ENCODE peak calls at places on chromosomes 7 and 10, in five cellular contexts. P is body of pancreas; R is PC-3; J is brain microvascular endothelial cell; N is CD8-positive, alpha-beta memory T cell. I is an unnamed sample.

GRCh38 chr7:130363156-130363847 is 17.0 kb upstream of the CPA1 start:
- DNase-seq in N (no peak), R (peak), J (peak), P (no peak), I (no peak)

GRCh38 chr10:97726636-97727178 is 10.2 kb upstream of the ZFYVE27 start:
- DNase-seq in J (peak), R (peak), N (no peak), P (no peak), I (no peak)

GRCh38 chr10:12726971-12727831 is 274.3 kb downstream of the CCDC3 start:
- DNase-seq in P (no peak), R (no peak), J (no peak), N (no peak), I (no peak)

GRCh38 chr7:126589068-126589684 is 663.6 kb downstream of the GRM8 start:
- DNase-seq in P (no peak), R (no peak), J (no peak), N (no peak), I (no peak)

GRCh38 chr10:58054881-58055280 is 212.8 kb downstream of the IPMK start:
- DNase-seq in P (no peak), J (no peak), R (no peak), N (no peak), I (no peak)

GRCh38 chr7:117041007-117041406 is 87.7 kb downstream of the ST7 start:
- DNase-seq in P (no peak), N (no peak), J (peak), R (no peak), I (no peak)

GRCh38 chr10:119325131-119325530 is 117.8 kb downstream of the GRK5 start:
- DNase-seq in R (no peak), P (no peak), N (no peak), J (no peak), I (no peak)

GRCh38 chr7:105198223-105198622 is 184.2 kb downstream of the KMT2E start:
- DNase-seq in P (no peak), R (peak), J (peak), N (no peak), I (no peak)

GRCh38 chr10:97207756-97208346 is 22.1 kb upstream of the SLIT1 start:
- DNase-seq in R (no peak), P (no peak), N (no peak), J (no peak), I (no peak)

GRCh38 chr10:94225589-94225988 is 137.2 kb downstream of the NOC3L start:
- DNase-seq in R (peak), P (no peak), N (no peak), J (no peak), I (no peak)

GRCh38 chr10:62037890-62038608 is 136.6 kb downstream of the ARID5B start:
- DNase-seq in R (peak), N (no peak), P (no peak), J (no peak), I (no peak)

GRCh38 chr10:133087679-133088523 is at the start of gene ADGRA1:
- DNase-seq in J (no peak), R (no peak), N (no peak), P (no peak), I (no peak)

GRCh38 chr7:130208511-130208910 is 851 bp downstream of the SSMEM1 start:
- DNase-seq in N (no peak), P (no peak), R (no peak), J (no peak), I (no peak)

GRCh38 chr10:31062856-31063255 is 31.2 kb upstream of the ZNF438 start:
- DNase-seq in P (no peak), R (no peak), J (no peak), N (no peak), I (no peak)

GRCh38 chr10:97138174-97138573 is 47.6 kb downstream of the SLIT1 start:
- DNase-seq in N (no peak), J (no peak), R (peak), P (no peak), I (no peak)

GRCh38 chr7:103540986-103541385 is 95.0 kb upstream of the SLC26A5 start:
- DNase-seq in R (no peak), N (no peak), J (no peak), P (peak), I (no peak)

GRCh38 chr10:6402960-6403359 is 177.1 kb downstream of the PRKCQ start:
- DNase-seq in R (no peak), J (no peak), P (no peak), N (no peak), I (no peak)

GRCh38 chr10:132551093-132551807 is 13.7 kb downstream of the INPP5A start:
- DNase-seq in J (no peak), R (no peak), P (no peak), N (no peak), I (no peak)

GRCh38 chr10:32446701-32447406 is 914 bp downstream of the CCDC7 start:
- DNase-seq in P (no peak), J (no peak), N (no peak), R (no peak), I (no peak)

GRCh38 chr7:30988346-30989005 is 24.7 kb downstream of the GHRHR start:
- DNase-seq in R (peak), J (no peak), N (no peak), P (peak), I (no peak)

GRCh38 chr7:151309306-151309705 is 32.3 kb upstream of the NUB1 start:
- DNase-seq in N (no peak), P (no peak), J (no peak), R (no peak), I (no peak)

GRCh38 chr7:91127974-91128373 is 136.3 kb upstream of the FZD1 start:
- DNase-seq in P (no peak), J (no peak), R (no peak), N (no peak), I (no peak)

GRCh38 chr7:30997316-30997715 is 33.6 kb downstream of the GHRHR start:
- DNase-seq in P (no peak), J (peak), R (no peak), N (no peak), I (no peak)

GRCh38 chr10:70363292-70363691 is 19.1 kb downstream of the LRRC20 start:
- DNase-seq in J (no peak), R (no peak), P (no peak), N (no peak), I (no peak)

GRCh38 chr7:354597-355470 is 64.9 kb downstream of the FOXL3 start:
- DNase-seq in J (no peak), N (no peak), R (no peak), P (no peak), I (no peak)

GRCh38 chr10:34804306-34804705 is 10.8 kb downstream of the PARD3 start:
- DNase-seq in P (no peak), R (peak), J (no peak), N (no peak), I (no peak)

GRCh38 chr7:129805086-129805719 is 147.6 kb downstream of the UBE2H start:
- DNase-seq in R (no peak), N (no peak), J (no peak), P (peak), I (no peak)

GRCh38 chr10:108469940-108470339 is 1305.4 kb upstream of the SORCS1 start:
- DNase-seq in P (no peak), R (no peak), N (no peak), J (no peak), I (no peak)

GRCh38 chr7:3408814-3409595 is 108.0 kb downstream of the SDK1 start:
- DNase-seq in N (no peak), J (peak), R (no peak), P (no peak), I (no peak)

GRCh38 chr7:95045236-95045923 is 138.0 kb downstream of the PPP1R9A start:
- DNase-seq in J (peak), N (no peak), P (peak), R (peak), I (no peak)

GRCh38 chr7:7956531-7957221 is 11.9 kb upstream of the GLCCI1 start:
- DNase-seq in J (no peak), R (peak), N (no peak), P (no peak), I (no peak)

GRCh38 chr10:107727762-107728317 is 563.3 kb upstream of the SORCS1 start:
- DNase-seq in J (no peak), R (peak), N (no peak), P (no peak), I (no peak)

DNA sequence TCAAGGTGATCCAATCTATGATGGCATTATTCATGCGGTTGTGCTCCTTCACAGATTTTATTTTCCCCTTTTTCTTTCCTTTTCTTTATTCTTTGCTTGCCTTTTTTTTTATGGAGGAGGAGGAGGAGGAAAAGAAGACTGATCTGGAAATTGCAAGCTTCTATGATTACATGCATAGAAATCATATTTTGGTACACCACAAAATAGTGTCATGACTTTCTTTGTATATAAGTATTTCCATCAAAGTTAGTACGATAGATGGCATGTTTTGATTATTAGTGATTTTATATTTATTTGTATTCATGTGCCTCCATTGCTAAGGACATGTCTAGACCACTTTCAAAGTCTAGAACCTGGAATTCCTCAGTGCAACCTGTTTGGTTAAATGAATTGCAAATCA is 212.8 kb downstream of the CHRM2 start:
- DNase-seq in R (no peak), N (no peak), J (no peak), P (no peak), I (no peak)
- H3K27ac ChIP-seq in R (no peak), N (no peak), J (peak), P (no peak), I (no peak)

DNA sequence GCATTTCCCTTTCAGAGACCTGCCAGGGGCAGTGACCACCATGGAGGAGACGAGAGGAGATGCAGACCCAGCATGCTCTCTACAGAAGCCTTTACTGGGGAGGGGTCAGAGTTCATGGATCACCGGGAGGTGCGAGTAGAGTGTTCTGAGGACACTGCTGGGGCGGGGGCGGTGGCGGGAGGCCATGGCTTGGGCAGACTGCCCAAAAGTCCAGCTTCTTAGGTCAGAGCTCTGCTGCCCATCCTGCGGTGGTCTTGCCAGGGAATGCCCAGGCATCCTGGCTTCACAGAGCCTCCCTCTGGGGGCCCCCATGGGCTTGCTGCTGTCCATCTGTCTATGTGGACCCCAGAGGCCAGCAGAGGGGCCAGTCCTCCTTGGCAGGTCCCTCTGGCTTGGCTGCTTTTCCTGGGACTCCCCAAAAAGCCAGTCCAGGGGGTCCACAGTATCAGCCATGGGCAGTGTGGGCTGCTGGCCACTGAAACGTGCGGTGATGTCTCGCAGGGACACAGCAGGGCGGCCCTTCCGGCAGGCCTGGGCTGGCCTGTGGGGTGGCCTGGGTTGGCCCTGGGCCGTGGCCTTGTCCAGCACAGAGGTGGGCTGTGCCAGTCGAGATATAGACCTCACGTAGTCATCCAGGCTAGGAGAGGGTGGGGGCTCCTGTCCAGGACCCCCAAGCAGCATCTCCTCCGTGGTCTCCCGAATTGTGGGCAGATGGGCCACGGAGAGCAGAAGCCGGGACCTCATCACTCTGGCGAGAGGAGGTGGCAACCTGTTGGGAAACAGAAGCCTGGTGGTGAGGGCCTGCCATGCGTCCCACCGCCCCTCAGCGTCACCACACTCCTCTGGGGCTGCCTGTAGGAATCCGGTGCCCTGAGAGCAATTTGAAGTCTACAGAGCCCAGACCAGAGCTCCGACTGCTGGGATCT is 1.1 kb downstream of the DEPP1 start:
- DNase-seq in R (no peak), N (no peak), P (peak), J (no peak), I (no peak)
- H3K4me3 ChIP-seq in R (peak), N (no peak), P (peak), J (no peak), I (no peak)

DNA sequence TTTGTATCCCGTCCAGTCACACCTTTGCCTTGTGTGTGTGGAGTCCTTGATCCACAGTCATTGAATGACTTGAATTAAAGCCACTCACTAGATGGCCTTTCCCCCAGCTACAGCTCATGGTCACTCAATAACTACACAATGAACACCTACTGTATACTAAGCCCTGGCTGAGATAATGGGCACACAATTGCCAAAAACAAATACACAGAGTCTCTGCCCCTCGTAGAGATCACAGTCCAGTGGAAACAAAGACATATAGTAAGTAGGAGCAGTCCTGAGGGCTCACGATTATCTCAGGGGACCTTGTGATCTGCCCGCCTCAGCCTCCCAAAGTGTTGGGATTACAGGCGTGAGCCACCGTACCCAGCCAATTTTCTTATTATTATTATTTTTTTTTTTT is 22.1 kb upstream of the DDIT4 start:
- DNase-seq in J (no peak), N (no peak), P (no peak), R (no peak), I (no peak)
- H3K27ac ChIP-seq in J (no peak), N (no peak), P (no peak), R (no peak), I (no peak)

GRCh38 chr10:15370212-15370740 is 813 bp downstream of the FAM171A1 start:
- DNase-seq in R (no peak), J (peak), N (peak), P (peak), I (no peak)

GRCh38 chr10:15370741-15371701 is at the start of gene FAM171A1:
- DNase-seq in R (peak), P (peak), N (peak), J (no peak), I (peak)

GRCh38 chr10:15368456-15368855 is 2.6 kb downstream of the FAM171A1 start:
- DNase-seq in P (no peak), J (no peak), R (no peak), N (no peak), I (no peak)

GRCh38 chr10:15367296-15367830 is 3.7 kb downstream of the FAM171A1 start:
- DNase-seq in R (no peak), P (no peak), J (no peak), N (no peak), I (no peak)

DNA sequence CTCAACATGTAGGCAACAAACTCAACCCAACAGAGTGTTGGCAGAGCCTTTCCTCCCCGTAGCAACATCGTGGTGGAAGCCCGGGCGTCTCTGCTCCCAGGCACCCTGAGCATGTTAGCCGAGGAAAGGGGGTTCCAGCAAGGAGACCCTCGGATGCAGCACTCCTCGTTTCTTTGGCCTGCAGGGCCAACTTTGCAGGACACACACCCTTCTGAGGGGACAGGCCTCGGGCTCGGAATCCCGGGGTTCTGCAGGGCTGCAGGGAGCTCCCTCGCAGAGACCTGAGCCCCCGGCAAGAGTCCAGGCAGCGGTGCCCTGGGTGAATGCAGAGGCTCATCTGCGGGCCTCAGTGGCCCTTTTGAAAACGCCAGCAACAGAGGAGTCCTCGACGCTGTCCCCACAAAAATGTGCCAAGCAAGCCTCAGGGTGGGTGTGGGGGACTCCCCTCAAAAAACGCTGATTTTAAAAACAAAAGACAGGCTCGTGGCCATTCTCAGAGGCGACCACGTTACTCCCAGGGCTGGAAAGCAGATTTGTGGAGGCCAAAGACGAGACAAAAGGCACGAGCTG is 1.4 kb downstream of the FAM171A1 start:
- DNase-seq in J (no peak), R (no peak), N (no peak), P (peak), I (no peak)
- H3K4me3 ChIP-seq in J (peak), R (peak), N (peak), P (peak), I (no peak)

GRCh38 chr7:17546206-17546998 is 247.9 kb downstream of the AHR start:
- DNase-seq in N (no peak), P (no peak), R (peak), J (peak), I (no peak)
- H3K27ac ChIP-seq in N (no peak), P (no peak), R (peak), J (no peak), I (no peak)

DNA sequence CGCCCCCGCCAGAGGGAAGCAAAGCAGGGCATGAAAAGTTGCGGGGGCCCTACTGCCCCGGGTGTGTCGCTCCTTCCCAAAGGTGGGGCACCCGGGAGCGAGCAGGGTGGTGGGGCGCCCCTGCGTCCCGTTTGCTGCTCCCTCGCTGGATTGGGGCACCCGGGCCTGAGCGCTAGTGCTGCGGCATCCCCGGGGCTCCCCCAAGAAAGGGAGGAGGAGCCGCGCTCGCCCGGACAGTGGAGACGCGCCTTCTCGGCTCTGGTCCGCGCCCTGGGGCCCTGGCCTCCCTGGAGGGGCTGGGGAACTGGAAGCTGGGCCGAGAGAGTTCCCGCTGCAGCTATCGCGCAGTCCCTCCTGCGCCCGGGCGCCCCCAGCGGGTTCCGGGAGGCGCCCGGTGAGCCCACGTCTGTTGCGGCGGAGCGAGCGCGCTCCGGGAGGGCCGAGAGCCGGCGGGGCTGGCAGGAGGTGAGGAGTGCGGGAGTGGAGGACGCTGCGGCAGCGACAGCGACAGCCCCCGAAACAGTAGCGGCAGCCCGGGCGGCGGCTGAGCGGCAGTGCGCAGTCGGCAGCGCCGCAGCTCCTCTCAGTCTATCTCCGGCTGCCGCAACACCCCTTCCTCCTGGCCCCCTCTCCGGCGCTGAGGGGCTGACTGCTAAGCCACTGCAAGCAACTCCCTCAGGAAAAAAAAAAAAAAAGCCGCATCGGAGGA is 505 bp upstream of the BMPER start:
- DNase-seq in J (no peak), N (no peak), R (no peak), P (no peak), I (no peak)
- H3K4me3 ChIP-seq in J (peak), N (no peak), R (no peak), P (peak), I (peak)

GRCh38 chr7:101321491-101322401 is at the start of gene IFT22:
- DNase-seq in N (peak), J (peak), R (peak), P (peak), I (peak)
- H3K27ac ChIP-seq in N (peak), J (peak), R (peak), P (peak), I (peak)

GRCh38 chr7:92717601-92717981 is 118.8 kb downstream of the CDK6 start:
- DNase-seq in R (peak), J (peak), N (no peak), P (no peak), I (no peak)
- H3K4me3 ChIP-seq in R (peak), J (peak), N (peak), P (peak), I (peak)

GRCh38 chr10:18185621-18186020 is 45.4 kb downstream of the CACNB2 start:
- DNase-seq in J (no peak), P (peak), N (no peak), R (peak), I (no peak)

GRCh38 chr10:18178862-18179483 is 38.7 kb downstream of the CACNB2 start:
- DNase-seq in R (peak), J (no peak), N (no peak), P (no peak), I (no peak)

GRCh38 chr10:18179901-18180300 is 39.7 kb downstream of the CACNB2 start:
- DNase-seq in P (no peak), J (peak), R (peak), N (no peak), I (no peak)
- H3K27ac ChIP-seq in P (no peak), J (peak), R (no peak), N (no peak), I (no peak)

GRCh38 chr10:80409121-80409520 is 770 bp downstream of the PRXL2A start:
- DNase-seq in P (no peak), J (no peak), R (no peak), N (no peak), I (no peak)
- H3K4me3 ChIP-seq in P (peak), J (peak), R (no peak), N (peak), I (peak)

I was measured in CD8-positive, alpha-beta T cell.